ENCODE peak calls at places on chromosomes 4 and X, in four cellular contexts. O is breast epithelium, G is tibial artery, Y is astrocyte of the spinal cord. I is an unnamed sample.
A peak's percentile ranks its signal among the peaks of the same experiment; 100 is the strongest.

GRCh38 chr4:160021870-160022269 is 919.0 kb downstream of the RAPGEF2 start:
- DNase-seq in O (no peak), G (no peak), Y (no peak), I (no peak)

GRCh38 chr4:77072195-77072753 is 3.5 kb downstream of the CCNI start:
- DNase-seq in O (peak; percentile 68), G (no peak), Y (no peak), I (no peak)

GRCh38 chrX:6849711-6850415 is 297.6 kb upstream of the STS start:
- DNase-seq in O (no peak), G (no peak), Y (peak; percentile 28), I (no peak)

GRCh38 chr4:120443111-120443510 is 376.5 kb upstream of the MAD2L1 start:
- DNase-seq in O (no peak), G (no peak), Y (peak; percentile 62), I (peak; percentile 40)

GRCh38 chrX:31440546-31440945 is 368.7 kb upstream of the FTHL17 start:
- DNase-seq in O (no peak), G (no peak), Y (peak; percentile 28), I (peak; percentile 75)

GRCh38 chr4:145538636-145539035 is 57.0 kb downstream of the SMAD1 start:
- DNase-seq in O (no peak), G (no peak), Y (no peak), I (no peak)

GRCh38 chr4:145613546-145614234 is 5.5 kb upstream of the MMAA start:
- DNase-seq in O (no peak), G (no peak), Y (no peak), I (no peak)

GRCh38 chr4:73707918-73708577 is 32.3 kb upstream of the CXCL8 start:
- DNase-seq in O (no peak), G (peak; percentile 66), Y (peak; percentile 93), I (peak; percentile 91)

GRCh38 chr4:108830509-108831244 is 67.8 kb upstream of the ETNPPL start:
- DNase-seq in O (no peak), G (no peak), Y (no peak), I (peak; percentile 43)

GRCh38 chrX:154472685-154473632 is 6.1 kb downstream of the LAGE3 start:
- DNase-seq in O (no peak), G (no peak), Y (no peak), I (no peak)

GRCh38 chr4:110510955-110511544 is 35.1 kb downstream of the ENPEP start:
- DNase-seq in O (no peak), G (no peak), Y (peak; percentile 74), I (peak; percentile 83)

GRCh38 chrX:20653070-20653469 is 386.4 kb upstream of the RPS6KA3 start:
- DNase-seq in O (no peak), G (no peak), Y (no peak), I (no peak)

GRCh38 chr4:139015948-139016451 is 419 bp downstream of the NOCT start:
- DNase-seq in O (peak; percentile 25), G (peak; percentile 31), Y (peak; percentile 41), I (peak; percentile 48)

GRCh38 chr4:36761625-36762024 is 480.2 kb downstream of the DTHD1 start:
- DNase-seq in O (no peak), G (no peak), Y (no peak), I (no peak)

GRCh38 chrX:134794692-134795091 is 136.4 kb upstream of the PLAC1 start:
- DNase-seq in O (no peak), G (no peak), Y (no peak), I (no peak)

GRCh38 chrX:19824603-19825002 is 62.8 kb downstream of the SH3KBP1 start:
- DNase-seq in O (no peak), G (no peak), Y (peak; percentile 54), I (peak; percentile 53)

GRCh38 chr4:94548571-94548970 is 96.8 kb downstream of the PDLIM5 start:
- DNase-seq in O (no peak), G (peak; percentile 38), Y (peak; percentile 83), I (peak; percentile 95)

GRCh38 chr4:44651425-44651824 is at the start of gene YIPF7:
- DNase-seq in O (no peak), G (no peak), Y (no peak), I (no peak)

GRCh38 chrX:37800762-37801161 is 20.9 kb downstream of the CYBB start:
- DNase-seq in O (no peak), G (no peak), Y (no peak), I (peak; percentile 16)

GRCh38 chr4:173415092-173415491 is 16.2 kb upstream of the SCRG1 start:
- DNase-seq in O (no peak), G (no peak), Y (no peak), I (peak; percentile 27)

GRCh38 chr4:91758487-91758886 is 545.3 kb upstream of the GRID2 start:
- DNase-seq in O (no peak), G (no peak), Y (peak; percentile 57), I (peak; percentile 69)

GRCh38 chr4:150743564-150744342 is 161.8 kb downstream of the MAB21L2 start:
- DNase-seq in O (no peak), G (no peak), Y (no peak), I (peak; percentile 19)

GRCh38 chr4:187475901-187476300 is 519.7 kb upstream of the ZFP42 start:
- DNase-seq in O (no peak), G (no peak), Y (no peak), I (no peak)

GRCh38 chr4:24727390-24727789 is 68.0 kb upstream of the SOD3 start:
- DNase-seq in O (no peak), G (no peak), Y (no peak), I (no peak)

GRCh38 chr4:76325072-76325471 is 18.5 kb downstream of the STBD1 start:
- DNase-seq in O (no peak), G (no peak), Y (no peak), I (no peak)

GRCh38 chr4:113540859-113541258 is 220.7 kb downstream of the CAMK2D start:
- DNase-seq in O (no peak), G (no peak), Y (peak; percentile 42), I (peak; percentile 29)

GRCh38 chr4:117227925-117228324 is 142.5 kb upstream of the TRAM1L1 start:
- DNase-seq in O (no peak), G (no peak), Y (no peak), I (no peak)

GRCh38 chr4:44632089-44632488 is 19.3 kb downstream of the YIPF7 start:
- DNase-seq in O (no peak), G (no peak), Y (no peak), I (peak; percentile 5)

GRCh38 chr4:133152801-133153526 is 3.9 kb downstream of the PCDH10 start:
- DNase-seq in O (no peak), G (no peak), Y (peak; percentile 53), I (peak; percentile 14)

GRCh38 chrX:151396042-151396826 is 772 bp upstream of the VMA21 start:
- DNase-seq in O (peak; percentile 19), G (peak; percentile 22), Y (peak; percentile 67), I (peak; percentile 79)

GRCh38 chr4:55442541-55442940 is 46.8 kb downstream of the TMEM165 start:
- DNase-seq in O (no peak), G (no peak), Y (no peak), I (no peak)

GRCh38 chrX:39149761-39150160 is 348.5 kb downstream of the MID1IP1 start:
- DNase-seq in O (peak; percentile 34), G (peak; percentile 78), Y (peak; percentile 32), I (peak; percentile 50)

GRCh38 chr4:102787096-102787867 is 26.5 kb upstream of the MANBA start:
- DNase-seq in O (no peak), G (no peak), Y (peak; percentile 53), I (peak; percentile 84)

GRCh38 chr4:5751918-5752802 is 41.2 kb downstream of the EVC start:
- DNase-seq in O (no peak), G (no peak), Y (peak; percentile 77), I (peak; percentile 51)
- TF ChIP-seq CTCF in O (no peak), G (no peak), Y (no peak), I (peak; percentile 5)

GRCh38 chr4:1593458-1593857 is 90.7 kb downstream of the FAM53A start:
- DNase-seq in O (no peak), G (no peak), Y (no peak), I (no peak)
- TF ChIP-seq CTCF in O (no peak), G (no peak), Y (no peak), I (no peak)

DNA sequence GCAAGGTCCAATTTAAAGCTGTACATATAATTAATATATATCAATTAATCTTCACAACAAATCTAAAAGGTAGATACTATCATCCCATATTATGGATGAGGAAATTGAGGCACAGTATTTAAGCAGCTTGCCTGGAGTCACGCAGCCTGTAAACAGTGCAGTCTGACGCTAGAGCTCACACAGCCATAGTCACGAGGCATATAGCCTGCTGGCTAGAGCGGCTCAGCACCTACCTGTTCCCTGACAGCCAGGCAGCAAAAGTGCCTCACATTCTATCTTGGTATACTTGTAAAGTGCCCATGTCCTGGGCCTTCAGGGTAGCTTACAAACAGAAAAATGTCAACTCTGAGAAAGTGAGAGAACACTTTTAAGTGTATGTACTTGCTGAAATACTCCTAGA is 222.6 kb upstream of the NEIL3 start:
- DNase-seq in O (no peak), G (no peak), Y (no peak), I (no peak)
- TF ChIP-seq CTCF in O (no peak), G (no peak), Y (no peak), I (no peak)

GRCh38 chrX:25968920-25969319 is 169.2 kb upstream of the MAGEB18 start:
- DNase-seq in O (no peak), G (no peak), Y (peak; percentile 1), I (peak; percentile 7)
- TF ChIP-seq CTCF in O (no peak), G (no peak), Y (peak; percentile 42), I (peak; percentile 43)

GRCh38 chr4:140635606-140636005 is 66.8 kb upstream of the UCP1 start:
- DNase-seq in O (peak; percentile 60), G (no peak), Y (peak; percentile 9), I (peak; percentile 46)

GRCh38 chr4:140640150-140640748 is 71.5 kb upstream of the UCP1 start:
- DNase-seq in O (no peak), G (no peak), Y (no peak), I (no peak)

GRCh38 chr4:140641105-140641555 is 72.4 kb upstream of the UCP1 start:
- DNase-seq in O (no peak), G (no peak), Y (no peak), I (no peak)

GRCh38 chr4:140633951-140634350 is 65.2 kb upstream of the UCP1 start:
- DNase-seq in O (no peak), G (no peak), Y (no peak), I (no peak)

GRCh38 chr4:140637836-140638235 is 69.1 kb upstream of the UCP1 start:
- DNase-seq in O (no peak), G (no peak), Y (no peak), I (peak; percentile 46)
- TF ChIP-seq CTCF in O (no peak), G (no peak), Y (peak; percentile 40), I (peak; percentile 61)

I was measured in choroid plexus epithelial cell.